ENCODE peak calls at places on chromosomes 12 and 14, in seven cellular contexts. One of them, this sample, is unnamed.
A peak's percentile ranks its signal among the peaks of the same experiment; 100 is the strongest.

GRCh38 chr12:14185441-14186192 is 179.9 kb upstream of the ATF7IP start:
- DNase-seq in HepG2: peak; percentile 26
- DNase-seq in astrocyte: peak; percentile 6
- DNase-seq in HCT116: peak; percentile 39
- DNase-seq in DND-41: peak; percentile 28
- DNase-seq in H1: no peak
- DNase-seq in PC-3: peak; percentile 63
- DNase-seq in this sample: no peak

GRCh38 chr12:26340649-26341048 is 145.3 kb downstream of the SSPN start:
- DNase-seq in HepG2: no peak
- DNase-seq in astrocyte: no peak
- DNase-seq in HCT116: no peak
- DNase-seq in DND-41: no peak
- DNase-seq in H1: no peak
- DNase-seq in PC-3: no peak
- DNase-seq in this sample: no peak

GRCh38 chr12:57372233-57372632 is 58.6 kb downstream of the R3HDM2 start:
- DNase-seq in HepG2: no peak
- DNase-seq in astrocyte: peak; percentile 18
- DNase-seq in HCT116: no peak
- DNase-seq in DND-41: no peak
- DNase-seq in H1: no peak
- DNase-seq in PC-3: no peak
- DNase-seq in this sample: no peak

GRCh38 chr12:56377310-56377988 is 14.8 kb upstream of the APOF start:
- DNase-seq in HepG2: no peak
- DNase-seq in astrocyte: no peak
- DNase-seq in HCT116: peak; percentile 12
- DNase-seq in DND-41: no peak
- DNase-seq in H1: no peak
- DNase-seq in PC-3: peak; percentile 80
- DNase-seq in this sample: no peak

GRCh38 chr14:99860219-99860618 is 67.0 kb downstream of the EML1 start:
- DNase-seq in HepG2: no peak
- DNase-seq in astrocyte: no peak
- DNase-seq in HCT116: no peak
- DNase-seq in DND-41: no peak
- DNase-seq in H1: no peak
- DNase-seq in PC-3: no peak
- DNase-seq in this sample: no peak

GRCh38 chr12:30438526-30439120 is 257.0 kb downstream of the IPO8 start:
- DNase-seq in HepG2: no peak
- DNase-seq in astrocyte: no peak
- DNase-seq in HCT116: no peak
- DNase-seq in DND-41: no peak
- DNase-seq in H1: no peak
- DNase-seq in PC-3: no peak
- DNase-seq in this sample: no peak

GRCh38 chr14:54487771-54488170 is 1.0 kb downstream of the GMFB start:
- DNase-seq in HepG2: no peak
- DNase-seq in astrocyte: peak; percentile 49
- DNase-seq in HCT116: no peak
- DNase-seq in DND-41: no peak
- DNase-seq in H1: no peak
- DNase-seq in PC-3: peak; percentile 57
- DNase-seq in this sample: no peak

GRCh38 chr12:123522164-123522563 is 11.4 kb downstream of the RILPL1 start:
- DNase-seq in HepG2: no peak
- DNase-seq in astrocyte: no peak
- DNase-seq in HCT116: no peak
- DNase-seq in DND-41: no peak
- DNase-seq in H1: no peak
- DNase-seq in PC-3: no peak
- DNase-seq in this sample: no peak

GRCh38 chr14:96016761-96017160 is 22.4 kb upstream of the C14orf132 start:
- DNase-seq in HepG2: no peak
- DNase-seq in astrocyte: no peak
- DNase-seq in HCT116: no peak
- DNase-seq in DND-41: no peak
- DNase-seq in H1: no peak
- DNase-seq in PC-3: no peak
- DNase-seq in this sample: no peak

GRCh38 chr12:89706551-89707348 is 1.9 kb downstream of the ATP2B1 start:
- DNase-seq in HepG2: no peak
- DNase-seq in astrocyte: peak; percentile 22
- DNase-seq in HCT116: no peak
- DNase-seq in DND-41: no peak
- DNase-seq in H1: no peak
- DNase-seq in PC-3: peak; percentile 52
- DNase-seq in this sample: no peak

GRCh38 chr12:47870175-47870781 is 34.5 kb downstream of the VDR start:
- DNase-seq in HepG2: peak; percentile 54
- DNase-seq in astrocyte: no peak
- DNase-seq in HCT116: no peak
- DNase-seq in DND-41: no peak
- DNase-seq in H1: peak; percentile 17
- DNase-seq in PC-3: peak; percentile 28
- DNase-seq in this sample: no peak

GRCh38 chr12:25491396-25491948 is 61.6 kb downstream of the LMNTD1 start:
- DNase-seq in HepG2: no peak
- DNase-seq in astrocyte: no peak
- DNase-seq in HCT116: no peak
- DNase-seq in DND-41: no peak
- DNase-seq in H1: no peak
- DNase-seq in PC-3: no peak
- DNase-seq in this sample: no peak

GRCh38 chr12:12182926-12183325 is 83.9 kb downstream of the LRP6 start:
- DNase-seq in HepG2: no peak
- DNase-seq in astrocyte: peak; percentile 90
- DNase-seq in HCT116: no peak
- DNase-seq in DND-41: no peak
- DNase-seq in H1: no peak
- DNase-seq in PC-3: peak; percentile 37
- DNase-seq in this sample: no peak

GRCh38 chr12:89863332-89863938 is 154.8 kb upstream of the ATP2B1 start:
- DNase-seq in HepG2: no peak
- DNase-seq in astrocyte: no peak
- DNase-seq in HCT116: no peak
- DNase-seq in DND-41: no peak
- DNase-seq in H1: no peak
- DNase-seq in PC-3: no peak
- DNase-seq in this sample: no peak

GRCh38 chr14:53953828-53954550 is 2.6 kb downstream of the BMP4 start:
- DNase-seq in HepG2: peak; percentile 24
- DNase-seq in astrocyte: peak; percentile 39
- DNase-seq in HCT116: no peak
- DNase-seq in DND-41: no peak
- DNase-seq in H1: no peak
- DNase-seq in PC-3: peak; percentile 60
- DNase-seq in this sample: no peak

GRCh38 chr14:87111141-87111540 is 881.8 kb downstream of the GALC start:
- DNase-seq in HepG2: no peak
- DNase-seq in astrocyte: no peak
- DNase-seq in HCT116: no peak
- DNase-seq in DND-41: no peak
- DNase-seq in H1: no peak
- DNase-seq in PC-3: no peak
- DNase-seq in this sample: no peak

GRCh38 chr12:29223936-29224921 is 75.2 kb downstream of the FAR2 start:
- DNase-seq in HepG2: no peak
- DNase-seq in astrocyte: peak; percentile 57
- DNase-seq in HCT116: no peak
- DNase-seq in DND-41: no peak
- DNase-seq in H1: no peak
- DNase-seq in PC-3: peak; percentile 41
- DNase-seq in this sample: no peak

GRCh38 chr12:29228474-29229157 is 79.5 kb downstream of the FAR2 start:
- DNase-seq in HepG2: no peak
- DNase-seq in astrocyte: no peak
- DNase-seq in HCT116: no peak
- DNase-seq in DND-41: no peak
- DNase-seq in H1: no peak
- DNase-seq in PC-3: no peak
- DNase-seq in this sample: no peak

GRCh38 chr12:29226621-29227020 is 77.5 kb downstream of the FAR2 start:
- DNase-seq in HepG2: no peak
- DNase-seq in astrocyte: no peak
- DNase-seq in HCT116: no peak
- DNase-seq in DND-41: no peak
- DNase-seq in H1: no peak
- DNase-seq in PC-3: peak; percentile 44
- DNase-seq in this sample: no peak

GRCh38 chr12:29223431-29223830 is 74.4 kb downstream of the FAR2 start:
- DNase-seq in HepG2: no peak
- DNase-seq in astrocyte: no peak
- DNase-seq in HCT116: no peak
- DNase-seq in DND-41: no peak
- DNase-seq in H1: no peak
- DNase-seq in PC-3: no peak
- DNase-seq in this sample: no peak

GRCh38 chr12:29225834-29226233 is 76.8 kb downstream of the FAR2 start:
- DNase-seq in HepG2: no peak
- DNase-seq in astrocyte: no peak
- DNase-seq in HCT116: no peak
- DNase-seq in DND-41: no peak
- DNase-seq in H1: no peak
- DNase-seq in PC-3: peak; percentile 55
- DNase-seq in this sample: no peak
- H3K9ac ChIP-seq in HepG2: no peak overlapping the region
- H3K9ac ChIP-seq in astrocyte: no peak overlapping the region
- H3K9ac ChIP-seq in HCT116: no peak overlapping the region
- H3K9ac ChIP-seq in DND-41: no peak overlapping the region
- H3K9ac ChIP-seq in H1: no peak overlapping the region
- H3K9ac ChIP-seq in PC-3: no peak overlapping the region
- H3K9ac ChIP-seq in this sample: no peak overlapping the region

GRCh38 chr12:94941440-94941862 is 62.0 kb downstream of the NDUFA12 start:
- DNase-seq in HepG2: no peak
- DNase-seq in astrocyte: peak; percentile 77
- DNase-seq in HCT116: no peak
- DNase-seq in DND-41: no peak
- DNase-seq in H1: no peak
- DNase-seq in PC-3: peak; percentile 79
- DNase-seq in this sample: peak; percentile 72
- H4K20me1 ChIP-seq in HepG2: no peaks in the 10 kb centered on the region
- H4K20me1 ChIP-seq in astrocyte: no peaks in the 10 kb centered on the region
- H4K20me1 ChIP-seq in HCT116: no peaks in the 10 kb centered on the region
- H4K20me1 ChIP-seq in DND-41: no peaks in the 10 kb centered on the region
- H4K20me1 ChIP-seq in H1: no peaks in the 10 kb centered on the region
- H4K20me1 ChIP-seq in PC-3: no peaks in the 10 kb centered on the region
- H4K20me1 ChIP-seq in this sample: no peaks in the 10 kb centered on the region

GRCh38 chr14:105176513-105176912 is 4.6 kb downstream of the NUDT14 start:
- DNase-seq in HepG2: no peak
- DNase-seq in astrocyte: no peak
- DNase-seq in HCT116: no peak
- DNase-seq in DND-41: no peak
- DNase-seq in H1: no peak
- DNase-seq in PC-3: no peak
- DNase-seq in this sample: no peak

GRCh38 chr14:105178069-105178867 is 2.8 kb downstream of the NUDT14 start:
- DNase-seq in HepG2: no peak
- DNase-seq in astrocyte: no peak
- DNase-seq in HCT116: no peak
- DNase-seq in DND-41: no peak
- DNase-seq in H1: no peak
- DNase-seq in PC-3: no peak
- DNase-seq in this sample: no peak

GRCh38 chr14:105178868-105179140 is 2.3 kb downstream of the NUDT14 start:
- DNase-seq in HepG2: no peak
- DNase-seq in astrocyte: no peak
- DNase-seq in HCT116: no peak
- DNase-seq in DND-41: no peak
- DNase-seq in H1: no peak
- DNase-seq in PC-3: no peak
- DNase-seq in this sample: no peak

GRCh38 chr14:105179191-105179590 is 1.9 kb downstream of the NUDT14 start:
- DNase-seq in HepG2: no peak
- DNase-seq in astrocyte: no peak
- DNase-seq in HCT116: no peak
- DNase-seq in DND-41: no peak
- DNase-seq in H1: no peak
- DNase-seq in PC-3: no peak
- DNase-seq in this sample: no peak

DNA sequence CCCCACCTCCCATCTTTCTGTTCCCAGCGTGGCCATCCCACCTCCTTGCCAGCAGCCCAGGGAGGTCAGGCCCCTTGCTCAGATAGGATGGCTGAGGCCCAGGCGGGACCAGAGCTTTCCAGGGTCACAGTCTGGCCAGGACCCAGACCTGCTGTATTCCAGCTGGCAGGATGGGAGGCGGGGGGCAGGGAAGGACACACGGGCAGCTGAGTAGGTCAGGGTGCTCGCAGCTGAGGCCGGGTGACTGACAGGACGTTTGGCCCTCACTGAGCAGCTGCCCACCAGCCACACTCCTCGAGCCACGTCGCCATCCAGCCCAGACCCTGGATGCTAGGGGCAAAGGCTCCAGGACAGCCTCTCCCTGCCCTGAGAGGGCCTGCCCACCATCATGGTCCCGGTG is 4.0 kb downstream of the NUDT14 start:
- DNase-seq in HepG2: no peak
- DNase-seq in astrocyte: no peak
- DNase-seq in HCT116: no peak
- DNase-seq in DND-41: no peak
- DNase-seq in H1: no peak
- DNase-seq in PC-3: no peak
- DNase-seq in this sample: no peak
- H3K9ac ChIP-seq in HepG2: no peak overlapping the region
- H3K9ac ChIP-seq in astrocyte: no peak overlapping the region
- H3K9ac ChIP-seq in HCT116: no peak overlapping the region
- H3K9ac ChIP-seq in DND-41: no peak overlapping the region
- H3K9ac ChIP-seq in H1: no peak overlapping the region
- H3K9ac ChIP-seq in PC-3: no peak overlapping the region
- H3K9ac ChIP-seq in this sample: no peak overlapping the region

DNA sequence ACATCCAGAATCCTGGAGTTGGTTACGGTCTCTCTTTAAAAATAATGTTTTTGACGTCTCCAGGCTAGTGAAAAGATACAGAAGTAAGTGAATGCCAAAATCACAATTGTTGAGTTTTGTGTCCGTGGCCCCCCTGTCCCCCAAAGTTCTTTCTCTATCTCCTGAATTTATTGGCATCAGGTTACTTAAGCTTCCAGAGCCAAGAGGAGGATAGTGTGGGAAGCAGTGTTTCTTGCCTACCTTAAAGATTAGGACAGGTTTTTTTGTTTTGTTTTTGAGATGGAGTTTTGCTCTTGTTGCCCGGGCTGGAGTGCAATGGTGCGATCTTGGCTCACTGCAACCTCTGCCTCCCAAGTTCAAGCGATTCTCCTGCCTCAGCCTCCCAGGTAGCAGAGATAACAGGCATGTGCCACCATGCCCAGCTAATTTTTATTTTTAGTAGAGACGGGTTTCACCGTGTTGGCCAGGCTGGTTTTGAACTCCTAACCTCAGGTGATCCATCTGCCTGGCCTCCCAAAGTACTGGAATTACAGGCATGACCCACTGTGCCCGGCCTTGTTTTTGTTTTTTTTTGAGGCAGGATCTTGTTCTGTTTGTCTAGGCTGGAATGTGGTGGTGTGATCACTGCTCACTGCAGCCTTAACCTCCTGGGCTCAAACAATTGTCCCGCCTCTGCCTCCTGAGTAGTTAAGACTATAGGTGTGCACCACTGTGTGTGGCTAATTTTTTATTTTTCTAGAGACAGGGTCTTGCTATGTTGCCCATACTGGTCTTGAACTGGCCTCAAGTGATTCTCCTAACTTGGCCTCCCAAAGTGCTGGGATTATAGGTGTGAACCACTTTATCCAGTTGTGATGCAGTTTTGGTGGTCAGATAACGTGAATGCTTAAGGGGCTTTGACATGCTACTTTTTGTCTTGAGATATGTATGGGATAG is 5.4 kb downstream of the SRSF5 start:
- DNase-seq in HepG2: peak; percentile 45
- DNase-seq in astrocyte: no peak
- DNase-seq in HCT116: no peak
- DNase-seq in DND-41: no peak
- DNase-seq in H1: no peak
- DNase-seq in PC-3: no peak
- DNase-seq in this sample: no peak
- H4K20me1 ChIP-seq in HepG2: peaks cover 34% of the 10 kb centered on the region
- H4K20me1 ChIP-seq in astrocyte: peaks cover 88% of the 10 kb centered on the region
- H4K20me1 ChIP-seq in HCT116: peaks cover 30% of the 10 kb centered on the region
- H4K20me1 ChIP-seq in DND-41: peaks cover 36% of the 10 kb centered on the region
- H4K20me1 ChIP-seq in H1: peaks cover 20% of the 10 kb centered on the region
- H4K20me1 ChIP-seq in PC-3: peaks cover 64% of the 10 kb centered on the region
- H4K20me1 ChIP-seq in this sample: peaks cover 20% of the 10 kb centered on the region